ENCODE peak calls at places on chromosomes 5 and 9, in five cellular contexts. X is breast epithelium, L is stomach, P is A549, S is right lobe of liver. U is an unnamed sample.

GRCh38 chr9:12643686-12644085 is 49.5 kb upstream of the TYRP1 start:
- DNase-seq in X (no peak), L (no peak), P (no peak), S (no peak), U (no peak)

GRCh38 chr5:178434016-178434761 is 156.0 kb downstream of the COL23A1 start:
- DNase-seq in X (no peak), L (no peak), P (no peak), S (no peak), U (no peak)

GRCh38 chr5:30918171-30918570 is 275.3 kb upstream of the CDH6 start:
- DNase-seq in X (no peak), L (no peak), P (peak), S (no peak), U (no peak)

GRCh38 chr5:58440882-58441281 is 19.0 kb downstream of the PLK2 start:
- DNase-seq in X (no peak), L (no peak), P (no peak), S (no peak), U (no peak)

GRCh38 chr9:99822596-99823391 is 1.1 kb downstream of the NR4A3 start:
- DNase-seq in X (no peak), L (peak), P (peak), S (peak), U (peak)

GRCh38 chr5:143734381-143734780 is 77.6 kb upstream of the HMHB1 start:
- DNase-seq in X (no peak), L (no peak), P (no peak), S (no peak), U (no peak)

GRCh38 chr5:3701694-3702093 is 106.1 kb downstream of the IRX1 start:
- DNase-seq in X (no peak), L (no peak), P (no peak), S (no peak), U (no peak)

GRCh38 chr9:77063645-77064285 is 44.3 kb downstream of the FOXB2 start:
- DNase-seq in X (no peak), L (no peak), P (peak), S (no peak), U (no peak)

GRCh38 chr5:60386398-60386797 is 313.6 kb downstream of the DEPDC1B start:
- DNase-seq in X (no peak), L (no peak), P (no peak), S (no peak), U (no peak)

GRCh38 chr9:114389612-114390368 is 2.0 kb upstream of the AKNA start:
- DNase-seq in X (no peak), L (no peak), P (no peak), S (peak), U (no peak)

GRCh38 chr9:114386886-114387677 is 700 bp downstream of the AKNA start:
- DNase-seq in X (no peak), L (peak), P (no peak), S (peak), U (no peak)

GRCh38 chr9:114388764-114389375 is 1.1 kb upstream of the AKNA start:
- DNase-seq in X (no peak), L (no peak), P (no peak), S (peak), U (no peak)

GRCh38 chr9:114386361-114386885 is 1.4 kb downstream of the AKNA start:
- DNase-seq in X (no peak), L (no peak), P (no peak), S (peak), U (no peak)

DNA sequence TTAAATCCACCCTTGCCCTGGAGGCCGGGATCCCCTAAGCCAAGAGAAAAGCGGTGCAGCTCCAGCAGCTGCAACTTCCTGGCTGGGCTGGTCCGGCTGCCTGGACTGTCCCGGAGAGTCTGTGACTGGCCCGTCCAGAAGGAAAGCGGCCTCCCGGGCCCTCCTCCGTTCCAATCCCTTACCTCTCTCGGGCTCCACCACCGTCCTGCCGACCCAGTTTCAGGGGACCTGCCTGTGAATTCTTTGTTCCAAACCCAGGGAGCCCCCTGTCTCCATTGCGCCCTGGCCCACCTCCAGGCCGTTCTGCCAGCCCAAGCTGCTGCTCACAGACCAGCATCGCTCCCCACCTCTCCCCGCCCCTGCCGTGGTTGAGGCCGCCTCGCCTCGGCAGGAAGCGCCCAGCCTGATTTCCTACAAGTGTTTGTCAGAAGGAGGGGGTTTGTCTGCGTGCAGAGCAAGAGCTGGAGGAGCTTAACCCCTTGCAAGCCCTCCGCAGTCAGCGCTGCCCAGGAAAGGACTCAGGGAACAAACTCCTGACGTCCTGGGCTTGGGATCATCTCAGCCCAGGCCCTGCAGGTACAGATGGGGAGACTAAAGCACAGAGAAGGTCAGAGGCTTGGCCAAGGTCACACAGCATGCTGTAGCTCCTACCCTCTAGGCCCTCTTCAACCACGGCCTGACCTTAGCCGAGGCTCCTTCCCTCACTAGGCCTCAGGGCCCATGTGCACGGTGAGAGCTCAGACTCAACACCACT is at the start of gene AKNA:
- DNase-seq in X (peak), L (peak), P (no peak), S (peak), U (peak)
- TF ChIP-seq POLR2A in X (peak), L (no peak), P (no peak), S (peak), U (peak)

GRCh38 chr9:33132249-33132772 is 34.8 kb downstream of the B4GALT1 start:
- DNase-seq in X (no peak), L (no peak), P (peak), S (no peak), U (no peak)

GRCh38 chr9:33133186-33133585 is 34.0 kb downstream of the B4GALT1 start:
- DNase-seq in X (no peak), L (no peak), P (no peak), S (no peak), U (no peak)

GRCh38 chr9:33130501-33130900 is 36.6 kb downstream of the B4GALT1 start:
- DNase-seq in X (no peak), L (no peak), P (no peak), S (no peak), U (no peak)

GRCh38 chr9:33130961-33131360 is 36.2 kb downstream of the B4GALT1 start:
- DNase-seq in X (no peak), L (no peak), P (no peak), S (no peak), U (no peak)

DNA sequence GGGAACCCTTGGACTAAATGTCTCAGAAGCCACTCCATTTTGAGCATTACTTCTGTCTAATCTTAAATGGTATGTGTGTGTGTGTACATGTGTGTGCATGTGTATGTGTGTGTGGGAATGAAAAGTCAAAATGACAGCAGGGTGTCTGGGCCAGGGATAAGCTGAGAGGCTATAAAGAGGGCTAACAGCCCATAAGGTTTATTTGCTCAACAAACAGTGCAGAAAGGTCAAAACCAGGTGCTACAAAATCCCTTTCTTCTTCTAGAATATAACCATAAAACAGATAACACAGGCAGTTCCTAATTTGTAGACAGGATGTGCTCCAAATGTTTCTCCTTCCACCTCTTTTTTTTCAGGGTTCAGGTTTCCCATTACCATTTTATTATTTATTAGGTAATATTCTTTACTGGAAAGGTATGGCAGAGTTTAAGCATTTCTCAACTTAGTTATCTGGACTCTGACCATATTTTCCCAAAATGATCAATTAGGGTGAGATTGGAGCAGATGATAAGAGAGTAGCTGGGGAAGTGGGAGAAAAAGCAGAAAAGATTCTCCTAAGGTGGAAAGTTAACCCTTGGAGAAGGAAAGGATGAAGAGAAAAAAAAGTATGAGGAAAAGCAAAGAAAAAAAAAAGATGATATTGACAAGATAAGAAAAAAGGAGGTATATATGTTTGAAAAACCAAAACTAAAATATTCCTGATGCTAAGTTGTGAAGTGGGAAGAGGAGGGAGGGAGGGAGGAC is 35.5 kb downstream of the B4GALT1 start:
- DNase-seq in X (no peak), L (no peak), P (no peak), S (no peak), U (no peak)
- H3K27ac ChIP-seq in X (no peak), L (peak), P (peak), S (peak), U (no peak)

GRCh38 chr9:127848756-127849504 is 5.5 kb downstream of the ENG start:
- DNase-seq in X (no peak), L (no peak), P (no peak), S (no peak), U (no peak)

GRCh38 chr9:127846451-127847154 is 7.9 kb downstream of the ENG start:
- DNase-seq in X (no peak), L (no peak), P (no peak), S (no peak), U (peak)

GRCh38 chr9:127844821-127845359 is 9.6 kb downstream of the ENG start:
- DNase-seq in X (no peak), L (no peak), P (no peak), S (no peak), U (peak)

GRCh38 chr9:127847833-127848755 is 6.4 kb downstream of the ENG start:
- DNase-seq in X (no peak), L (no peak), P (no peak), S (no peak), U (no peak)

GRCh38 chr9:127847155-127847463 is 7.3 kb downstream of the ENG start:
- DNase-seq in X (no peak), L (no peak), P (no peak), S (no peak), U (no peak)
- H3K4me3 ChIP-seq in X (no peak), L (peak), P (no peak), S (no peak), U (no peak)

GRCh38 chr9:21840647-21841046 is 38.2 kb downstream of the MTAP start:
- DNase-seq in X (no peak), L (no peak), P (no peak), S (no peak), U (no peak)

GRCh38 chr9:21835111-21835510 is 32.7 kb downstream of the MTAP start:
- DNase-seq in X (no peak), L (no peak), P (no peak), S (no peak), U (no peak)

GRCh38 chr9:21837501-21837900 is 35.1 kb downstream of the MTAP start:
- DNase-seq in X (no peak), L (no peak), P (no peak), S (no peak), U (no peak)

GRCh38 chr9:21833090-21833801 is 30.8 kb downstream of the MTAP start:
- DNase-seq in X (no peak), L (no peak), P (no peak), S (no peak), U (no peak)

DNA sequence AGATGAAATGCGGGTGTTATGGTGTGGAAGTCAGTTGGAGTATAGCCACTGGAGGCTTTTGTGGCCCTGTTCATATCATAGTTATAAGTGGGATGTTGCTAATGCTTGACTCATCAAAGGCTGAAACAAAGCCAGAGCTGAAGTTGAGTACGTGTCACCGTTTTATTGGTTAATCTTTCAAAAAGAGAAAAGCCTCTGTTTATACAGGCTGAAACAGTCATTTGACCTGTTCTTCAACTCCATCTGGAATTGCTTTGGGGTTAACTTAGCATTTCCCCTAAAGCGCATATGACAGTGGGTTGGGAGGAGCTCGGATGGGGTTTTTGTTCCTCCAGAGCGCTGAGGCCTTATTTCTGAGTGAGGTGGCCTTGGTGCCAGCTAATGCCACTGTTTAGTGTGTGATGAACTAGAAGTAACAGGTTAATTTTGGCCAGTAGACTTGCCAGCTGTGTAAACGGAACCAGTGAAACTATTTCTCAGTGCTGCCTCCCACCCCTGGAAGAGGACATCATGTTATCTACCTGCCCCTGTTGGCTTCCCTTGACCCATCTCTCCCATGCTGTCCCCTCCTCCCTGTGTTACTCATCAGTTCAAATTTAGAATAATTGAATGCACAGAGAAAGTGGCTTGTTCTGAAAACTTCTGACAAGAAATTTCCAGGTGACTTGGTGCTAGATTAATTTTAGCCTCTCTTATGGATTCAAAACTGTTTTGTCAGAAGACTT is 34.2 kb downstream of the MTAP start:
- DNase-seq in X (no peak), L (no peak), P (no peak), S (no peak), U (no peak)
- TF ChIP-seq POLR2A in X (no peak), L (no peak), P (no peak), S (no peak), U (no peak)

GRCh38 chr5:10490927-10491672 is 49.4 kb downstream of the ROPN1L start:
- DNase-seq in X (no peak), L (no peak), P (no peak), S (no peak), U (no peak)
- H3K27ac ChIP-seq in X (no peak), L (no peak), P (no peak), S (no peak), U (no peak)

DNA sequence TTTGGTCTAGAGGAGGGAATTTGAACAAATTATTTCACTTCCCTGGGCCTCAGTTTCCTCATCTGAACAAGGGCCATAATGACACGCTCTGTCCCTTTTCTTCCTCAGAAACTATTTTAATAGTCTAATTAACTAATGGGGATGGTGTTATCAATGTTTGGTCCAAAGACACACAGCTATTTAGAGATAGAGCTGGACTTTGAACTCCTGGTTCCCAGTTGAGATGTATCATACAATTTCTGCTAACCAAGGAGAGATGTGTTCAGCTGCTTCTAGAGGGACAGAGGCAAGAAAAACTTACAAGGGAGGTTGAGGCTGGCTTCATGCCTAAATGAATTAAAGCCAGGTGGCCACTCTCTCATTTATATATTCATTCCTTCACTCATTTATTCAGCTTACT is 90.6 kb upstream of the CLINT1 start:
- DNase-seq in X (no peak), L (no peak), P (no peak), S (no peak), U (no peak)
- H3K4me3 ChIP-seq in X (no peak), L (no peak), P (no peak), S (no peak), U (no peak)

GRCh38 chr9:87725356-87725899 is 491 bp upstream of the CTSL start:
- DNase-seq in X (no peak), L (no peak), P (peak), S (no peak), U (no peak)

GRCh38 chr9:87722393-87722792 is 3.5 kb upstream of the CTSL start:
- DNase-seq in X (no peak), L (no peak), P (no peak), S (no peak), U (no peak)

GRCh38 chr9:87725900-87726709 is at the start of gene CTSL:
- DNase-seq in X (peak), L (peak), P (peak), S (peak), U (peak)
- TF ChIP-seq POLR2A in X (peak), L (no peak), P (peak), S (peak), U (peak)

DNA sequence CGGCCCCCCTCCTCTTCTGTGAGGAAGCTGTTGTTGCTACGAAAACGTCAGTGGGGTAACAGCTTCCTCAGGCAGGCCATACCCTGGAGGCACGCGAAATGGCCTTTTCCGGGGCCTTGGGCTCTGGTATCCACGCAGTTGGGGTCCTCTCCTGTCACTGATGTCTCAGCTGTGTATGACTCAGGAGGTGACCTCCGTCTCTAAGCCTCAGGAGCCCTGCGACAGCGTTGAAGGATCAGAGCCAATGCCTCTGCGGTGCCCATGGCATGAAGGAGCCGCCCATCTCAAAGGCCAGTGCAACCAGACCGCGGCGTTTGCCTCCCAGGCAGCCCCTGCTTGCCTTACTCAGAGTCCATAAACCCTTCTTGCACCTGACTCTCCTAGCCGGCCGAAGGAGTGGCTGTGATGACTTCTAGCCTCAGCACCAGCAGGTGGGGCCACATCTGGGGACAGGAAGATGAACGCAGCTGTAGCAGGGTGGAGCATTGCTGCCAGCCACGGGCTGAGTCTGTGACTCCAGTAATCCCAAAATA is 1.0 kb upstream of the MXD3 start:
- DNase-seq in X (peak), L (no peak), P (peak), S (no peak), U (no peak)
- H3K27ac ChIP-seq in X (no peak), L (peak), P (peak), S (no peak), U (no peak)

U was measured in body of pancreas.